ENCODE peak calls at places on chromosomes 7 and 10, in five cellular contexts. K, D, R, T and C are unnamed samples.

GRCh38 chr7:518630-519428 is 817 bp downstream of the PDGFA start:
- DNase-seq in K (peak; percentile 95), D (peak; percentile 67), R (peak; percentile 83), T (peak; percentile 87), C (peak; percentile 57)

GRCh38 chr7:155090647-155091046 is 20.5 kb downstream of the HTR5A start:
- DNase-seq in K (no peak), D (no peak), R (peak; percentile 37), T (no peak), C (no peak)

GRCh38 chr10:3757250-3757637 is 27.8 kb downstream of the KLF6 start:
- DNase-seq in K (no peak), D (no peak), R (no peak), T (no peak), C (no peak)

GRCh38 chr10:96565774-96566173 is 21.0 kb downstream of the TM9SF3 start:
- DNase-seq in K (no peak), D (no peak), R (peak; percentile 11), T (no peak), C (no peak)

GRCh38 chr7:32561613-32562012 is 66.3 kb downstream of the AVL9 start:
- DNase-seq in K (no peak), D (no peak), R (no peak), T (no peak), C (no peak)

GRCh38 chr10:112913255-112913654 is 36.8 kb upstream of the TCF7L2 start:
- DNase-seq in K (no peak), D (no peak), R (no peak), T (no peak), C (no peak)

GRCh38 chr7:75696263-75697037 is 42.3 kb downstream of the HIP1 start:
- DNase-seq in K (no peak), D (no peak), R (no peak), T (no peak), C (no peak)

GRCh38 chr10:109245821-109246220 is 677.5 kb downstream of the XPNPEP1 start:
- DNase-seq in K (no peak), D (no peak), R (no peak), T (no peak), C (no peak)

GRCh38 chr10:104903433-104903832 is 262.3 kb downstream of the SORCS3 start:
- DNase-seq in K (no peak), D (no peak), R (no peak), T (no peak), C (no peak)

GRCh38 chr10:127162841-127163240 is 33.5 kb downstream of the INSYN2A start:
- DNase-seq in K (no peak), D (no peak), R (no peak), T (no peak), C (no peak)

GRCh38 chr7:155043756-155044155 is 26.4 kb upstream of the HTR5A start:
- DNase-seq in K (no peak), D (no peak), R (no peak), T (no peak), C (no peak)

GRCh38 chr10:74903491-74903890 is 77.1 kb downstream of the KAT6B start:
- DNase-seq in K (no peak), D (no peak), R (no peak), T (no peak), C (no peak)

GRCh38 chr7:30433082-30433481 is 45.5 kb downstream of the NOD1 start:
- DNase-seq in K (peak; percentile 76), D (peak; percentile 56), R (no peak), T (no peak), C (no peak)

GRCh38 chr10:125521721-125522680 is 161.0 kb downstream of the TEX36 start:
- DNase-seq in K (no peak), D (no peak), R (peak; percentile 34), T (no peak), C (no peak)

GRCh38 chr10:48614481-48615383 is 9.9 kb upstream of the ARHGAP22 start:
- DNase-seq in K (no peak), D (no peak), R (no peak), T (no peak), C (no peak)

GRCh38 chr10:46022978-46023702 is 7.3 kb downstream of the NCOA4 start:
- DNase-seq in K (peak; percentile 97), D (peak; percentile 86), R (peak; percentile 91), T (peak; percentile 90), C (peak; percentile 88)

GRCh38 chr7:75048435-75049379 is 24.9 kb downstream of the RCC1L start:
- DNase-seq in K (no peak), D (no peak), R (no peak), T (no peak), C (no peak)